ENCODE peak calls at places on chromosomes 2 and 18, in six cellular contexts. M is skeletal muscle cell; L is stimulated activated CD4-positive, alpha-beta T cell treated with anti-CD3 and anti-CD28 coated beads, Interleukin-4, amount 100 ng/mL, for 24 hours; A is GM12865; I is midbrain; X is choroid plexus epithelial cell. Q is an unnamed sample.

GRCh38 chr2:19807866-19808265 is 93.9 kb downstream of the TTC32 start:
- DNase-seq in M (no peak), L (no peak), A (no peak), I (no peak), X (no peak), Q (no peak)

GRCh38 chr2:198440833-198441232 is 636.4 kb downstream of the PLCL1 start:
- DNase-seq in M (no peak), L (no peak), A (no peak), I (no peak), X (no peak), Q (no peak)

GRCh38 chr2:239943991-239944441 is 81.1 kb downstream of the NDUFA10 start:
- DNase-seq in M (no peak), L (no peak), A (no peak), I (no peak), X (no peak), Q (no peak)

GRCh38 chr2:23542390-23542789 is 157.4 kb downstream of the KLHL29 start:
- DNase-seq in M (no peak), L (no peak), A (no peak), I (no peak), X (no peak), Q (no peak)

GRCh38 chr2:46487667-46488333 is 8.4 kb downstream of the TMEM247 start:
- DNase-seq in M (no peak), L (no peak), A (no peak), I (no peak), X (peak), Q (no peak)

GRCh38 chr2:216621292-216621691 is 11.9 kb upstream of the IGFBP2 start:
- DNase-seq in M (no peak), L (no peak), A (no peak), I (no peak), X (no peak), Q (no peak)

GRCh38 chr18:8994603-8995002 is 107.9 kb upstream of the NDUFV2 start:
- DNase-seq in M (no peak), L (no peak), A (peak), I (no peak), X (no peak), Q (no peak)

GRCh38 chr18:13364721-13365205 is 146.2 kb downstream of the LDLRAD4 start:
- DNase-seq in M (no peak), L (no peak), A (no peak), I (no peak), X (no peak), Q (no peak)

GRCh38 chr2:120520929-120521912 is 175.3 kb downstream of the INHBB start:
- DNase-seq in M (no peak), L (no peak), A (peak), I (peak), X (peak), Q (no peak)

GRCh38 chr2:164847291-164847690 is 5.7 kb upstream of the COBLL1 start:
- DNase-seq in M (no peak), L (no peak), A (no peak), I (no peak), X (no peak), Q (no peak)

GRCh38 chr2:220065581-220065980 is 438.2 kb downstream of the SLC4A3 start:
- DNase-seq in M (no peak), L (no peak), A (no peak), I (no peak), X (no peak), Q (no peak)

GRCh38 chr2:137964066-137964858 is at the start of gene HNMT:
- DNase-seq in M (peak), L (no peak), A (no peak), I (peak), X (peak), Q (no peak)

GRCh38 chr2:13002536-13002935 is 285.8 kb downstream of the TRIB2 start:
- DNase-seq in M (no peak), L (no peak), A (no peak), I (no peak), X (no peak), Q (no peak)

GRCh38 chr2:236758406-236758805 is 188.8 kb downstream of the ACKR3 start:
- DNase-seq in M (no peak), L (no peak), A (no peak), I (no peak), X (no peak), Q (no peak)

GRCh38 chr2:150630587-150631235 is 143.2 kb upstream of the RND3 start:
- DNase-seq in M (no peak), L (no peak), A (no peak), I (peak), X (peak), Q (no peak)

GRCh38 chr18:56563568-56563967 is 74.8 kb downstream of the TXNL1 start:
- DNase-seq in M (no peak), L (no peak), A (peak), I (no peak), X (peak), Q (no peak)

GRCh38 chr2:240508832-240509545 is 48.8 kb downstream of the ANKMY1 start:
- DNase-seq in M (no peak), L (peak), A (no peak), I (no peak), X (no peak), Q (no peak)

GRCh38 chr2:23499419-23499818 is 114.4 kb downstream of the KLHL29 start:
- DNase-seq in M (peak), L (no peak), A (no peak), I (no peak), X (no peak), Q (no peak)

GRCh38 chr2:20164734-20165242 is 60.1 kb downstream of the SDC1 start:
- DNase-seq in M (no peak), L (no peak), A (no peak), I (no peak), X (peak), Q (no peak)

GRCh38 chr18:2654828-2655152 is 736 bp upstream of the SMCHD1 start:
- DNase-seq in M (no peak), L (no peak), A (no peak), I (no peak), X (no peak), Q (no peak)

GRCh38 chr2:8544168-8544785 is 137.6 kb upstream of the ID2 start:
- DNase-seq in M (no peak), L (no peak), A (no peak), I (no peak), X (no peak), Q (no peak)

GRCh38 chr2:68292108-68292710 is 27.5 kb downstream of the CNRIP1 start:
- DNase-seq in M (no peak), L (peak), A (peak), I (no peak), X (peak), Q (peak)

GRCh38 chr2:196449083-196449482 is 190.4 kb upstream of the CCDC150 start:
- DNase-seq in M (no peak), L (no peak), A (peak), I (no peak), X (no peak), Q (no peak)

GRCh38 chr2:54106631-54107454 is 8.6 kb upstream of the ACYP2 start:
- DNase-seq in M (no peak), L (peak), A (peak), I (peak), X (peak), Q (peak)

GRCh38 chr2:229952256-229952835 is 30.0 kb downstream of the FBXO36 start:
- DNase-seq in M (no peak), L (no peak), A (no peak), I (no peak), X (no peak), Q (no peak)

GRCh38 chr2:167924556-167924955 is 322.8 kb downstream of the STK39 start:
- DNase-seq in M (no peak), L (no peak), A (no peak), I (no peak), X (no peak), Q (no peak)

GRCh38 chr2:20235655-20236302 is 10.8 kb upstream of the SDC1 start:
- DNase-seq in M (no peak), L (no peak), A (no peak), I (no peak), X (no peak), Q (no peak)

GRCh38 chr2:38386377-38386776 is 9.3 kb upstream of the ATL2 start:
- DNase-seq in M (no peak), L (no peak), A (no peak), I (no peak), X (no peak), Q (no peak)

GRCh38 chr2:85668009-85668856 is at the start of gene SFTPB:
- DNase-seq in M (no peak), L (no peak), A (no peak), I (no peak), X (no peak), Q (no peak)

GRCh38 chr2:226184940-226185575 is 614.6 kb downstream of the IRS1 start:
- DNase-seq in M (peak), L (no peak), A (no peak), I (no peak), X (peak), Q (no peak)

GRCh38 chr2:105764059-105764458 is 19.3 kb downstream of the NCK2 start:
- DNase-seq in M (no peak), L (no peak), A (no peak), I (no peak), X (no peak), Q (no peak)

GRCh38 chr2:18084376-18084775 is 205.9 kb downstream of the KCNS3 start:
- DNase-seq in M (no peak), L (no peak), A (no peak), I (no peak), X (no peak), Q (no peak)

GRCh38 chr2:143071185-143071876 is 57.9 kb upstream of the ARHGAP15 start:
- DNase-seq in M (no peak), L (no peak), A (no peak), I (no peak), X (no peak), Q (no peak)

GRCh38 chr18:27501651-27502050 is 316.5 kb upstream of the CHST9 start:
- DNase-seq in M (no peak), L (no peak), A (no peak), I (peak), X (no peak), Q (no peak)

GRCh38 chr2:47254464-47254863 is 99.4 kb upstream of the STPG4 start:
- DNase-seq in M (no peak), L (no peak), A (peak), I (no peak), X (no peak), Q (no peak)

GRCh38 chr18:55513199-55513598 is 74.8 kb downstream of the TCF4 start:
- DNase-seq in M (no peak), L (no peak), A (no peak), I (no peak), X (no peak), Q (no peak)